ENCODE peak calls at places on chromosomes 4 and X, in ten cellular contexts. One of them, this sample, is unnamed.
A peak's percentile ranks its signal among the peaks of the same experiment; 100 is the strongest.

GRCh38 chrX:84240848-84241565 is 53.0 kb upstream of the RPS6KA6 start:
- DNase-seq in HFF-Myc: no peak
- DNase-seq in CD8-positive, alpha-beta T cell: no peak
- DNase-seq in brain microvascular endothelial cell: no peak
- DNase-seq in H1: no peak
- DNase-seq in choroid plexus epithelial cell: peak; percentile 10
- DNase-seq in left ventricle myocardium inferior: no peak
- DNase-seq in upper lobe of left lung: no peak
- DNase-seq in fibroblast of lung: peak; percentile 5
- DNase-seq in GM12878: no peak
- DNase-seq in this sample: no peak

GRCh38 chrX:21926527-21927278 is 13.8 kb upstream of the SMS start:
- DNase-seq in HFF-Myc: peak; percentile 78
- DNase-seq in CD8-positive, alpha-beta T cell: no peak
- DNase-seq in brain microvascular endothelial cell: peak; percentile 90
- DNase-seq in H1: no peak
- DNase-seq in choroid plexus epithelial cell: peak; percentile 95
- DNase-seq in left ventricle myocardium inferior: no peak
- DNase-seq in upper lobe of left lung: no peak
- DNase-seq in fibroblast of lung: peak; percentile 96
- DNase-seq in GM12878: no peak
- DNase-seq in this sample: peak; percentile 84

GRCh38 chrX:16208601-16209000 is 41.3 kb downstream of the MAGEB17 start:
- DNase-seq in HFF-Myc: no peak
- DNase-seq in CD8-positive, alpha-beta T cell: no peak
- DNase-seq in brain microvascular endothelial cell: no peak
- DNase-seq in H1: no peak
- DNase-seq in choroid plexus epithelial cell: no peak
- DNase-seq in left ventricle myocardium inferior: no peak
- DNase-seq in upper lobe of left lung: no peak
- DNase-seq in fibroblast of lung: no peak
- DNase-seq in GM12878: no peak
- DNase-seq in this sample: no peak

GRCh38 chrX:129641941-129642340 is 12.8 kb downstream of the APLN start:
- DNase-seq in HFF-Myc: no peak
- DNase-seq in CD8-positive, alpha-beta T cell: no peak
- DNase-seq in brain microvascular endothelial cell: peak; percentile 35
- DNase-seq in H1: no peak
- DNase-seq in choroid plexus epithelial cell: peak; percentile 36
- DNase-seq in left ventricle myocardium inferior: no peak
- DNase-seq in upper lobe of left lung: no peak
- DNase-seq in fibroblast of lung: peak; percentile 49
- DNase-seq in GM12878: no peak
- DNase-seq in this sample: peak; percentile 28

GRCh38 chr4:41009411-41009810 is 204.9 kb downstream of the APBB2 start:
- DNase-seq in HFF-Myc: no peak
- DNase-seq in CD8-positive, alpha-beta T cell: no peak
- DNase-seq in brain microvascular endothelial cell: no peak
- DNase-seq in H1: no peak
- DNase-seq in choroid plexus epithelial cell: peak; percentile 68
- DNase-seq in left ventricle myocardium inferior: no peak
- DNase-seq in upper lobe of left lung: no peak
- DNase-seq in fibroblast of lung: peak; percentile 64
- DNase-seq in GM12878: no peak
- DNase-seq in this sample: peak; percentile 63

GRCh38 chr4:44583393-44583792 is 68.0 kb downstream of the YIPF7 start:
- DNase-seq in HFF-Myc: no peak
- DNase-seq in CD8-positive, alpha-beta T cell: no peak
- DNase-seq in brain microvascular endothelial cell: no peak
- DNase-seq in H1: peak; percentile 45
- DNase-seq in choroid plexus epithelial cell: no peak
- DNase-seq in left ventricle myocardium inferior: no peak
- DNase-seq in upper lobe of left lung: no peak
- DNase-seq in fibroblast of lung: no peak
- DNase-seq in GM12878: no peak
- DNase-seq in this sample: no peak

GRCh38 chrX:1401611-1402430 is 9.9 kb upstream of the SLC25A6 start:
- DNase-seq in HFF-Myc: no peak
- DNase-seq in CD8-positive, alpha-beta T cell: no peak
- DNase-seq in brain microvascular endothelial cell: no peak
- DNase-seq in H1: no peak
- DNase-seq in choroid plexus epithelial cell: no peak
- DNase-seq in left ventricle myocardium inferior: peak; percentile 12
- DNase-seq in upper lobe of left lung: no peak
- DNase-seq in fibroblast of lung: no peak
- DNase-seq in GM12878: no peak
- DNase-seq in this sample: no peak

GRCh38 chr4:37244583-37245390 is at the start of gene NWD2:
- DNase-seq in HFF-Myc: no peak
- DNase-seq in CD8-positive, alpha-beta T cell: no peak
- DNase-seq in brain microvascular endothelial cell: no peak
- DNase-seq in H1: peak; percentile 78
- DNase-seq in choroid plexus epithelial cell: peak; percentile 6
- DNase-seq in left ventricle myocardium inferior: no peak
- DNase-seq in upper lobe of left lung: no peak
- DNase-seq in fibroblast of lung: no peak
- DNase-seq in GM12878: no peak
- DNase-seq in this sample: no peak

GRCh38 chrX:75746891-75747639 is 38.0 kb downstream of the MAGEE2 start:
- DNase-seq in HFF-Myc: no peak
- DNase-seq in CD8-positive, alpha-beta T cell: no peak
- DNase-seq in brain microvascular endothelial cell: peak; percentile 1
- DNase-seq in H1: peak; percentile 45
- DNase-seq in choroid plexus epithelial cell: peak; percentile 20
- DNase-seq in left ventricle myocardium inferior: peak; percentile 42
- DNase-seq in upper lobe of left lung: peak; percentile 25
- DNase-seq in fibroblast of lung: peak; percentile 0
- DNase-seq in GM12878: no peak
- DNase-seq in this sample: peak; percentile 37

GRCh38 chrX:24245201-24245600 is 68.7 kb downstream of the SUPT20HL2 start:
- DNase-seq in HFF-Myc: no peak
- DNase-seq in CD8-positive, alpha-beta T cell: no peak
- DNase-seq in brain microvascular endothelial cell: no peak
- DNase-seq in H1: no peak
- DNase-seq in choroid plexus epithelial cell: peak; percentile 24
- DNase-seq in left ventricle myocardium inferior: no peak
- DNase-seq in upper lobe of left lung: no peak
- DNase-seq in fibroblast of lung: peak; percentile 47
- DNase-seq in GM12878: no peak
- DNase-seq in this sample: peak; percentile 32

GRCh38 chr4:8285143-8285975 is 15.8 kb downstream of the HTRA3 start:
- DNase-seq in HFF-Myc: no peak
- DNase-seq in CD8-positive, alpha-beta T cell: no peak
- DNase-seq in brain microvascular endothelial cell: no peak
- DNase-seq in H1: no peak
- DNase-seq in choroid plexus epithelial cell: no peak
- DNase-seq in left ventricle myocardium inferior: peak; percentile 34
- DNase-seq in upper lobe of left lung: no peak
- DNase-seq in fibroblast of lung: no peak
- DNase-seq in GM12878: no peak
- DNase-seq in this sample: no peak

DNA sequence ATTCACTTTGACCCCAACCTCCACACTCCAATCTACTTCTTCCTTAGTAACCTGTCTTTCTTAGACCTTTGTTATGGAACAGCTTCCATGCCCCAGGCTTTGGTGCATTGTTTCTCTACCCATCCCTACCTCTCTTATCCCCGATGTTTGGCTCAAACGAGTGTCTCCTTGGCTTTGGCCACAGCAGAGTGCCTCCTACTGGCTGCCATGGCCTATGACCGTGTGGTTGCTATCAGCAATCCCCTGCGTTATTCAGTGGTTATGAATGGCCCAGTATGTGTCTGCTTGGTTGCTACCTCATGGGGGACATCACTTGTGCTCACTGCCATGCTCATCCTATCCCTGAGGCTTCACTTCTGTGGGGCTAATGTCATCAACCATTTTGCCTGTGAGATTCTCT is 344 bp downstream of the OR13H1 start:
- DNase-seq in HFF-Myc: no peak
- DNase-seq in CD8-positive, alpha-beta T cell: no peak
- DNase-seq in brain microvascular endothelial cell: no peak
- DNase-seq in H1: no peak
- DNase-seq in choroid plexus epithelial cell: no peak
- DNase-seq in left ventricle myocardium inferior: no peak
- DNase-seq in upper lobe of left lung: no peak
- DNase-seq in fibroblast of lung: no peak
- DNase-seq in GM12878: no peak
- DNase-seq in this sample: no peak
- TF ChIP-seq CTCF in HFF-Myc: no peak
- TF ChIP-seq CTCF in CD8-positive, alpha-beta T cell: no peak
- TF ChIP-seq CTCF in brain microvascular endothelial cell: no peak
- TF ChIP-seq CTCF in H1: no peak
- TF ChIP-seq CTCF in choroid plexus epithelial cell: no peak
- TF ChIP-seq CTCF in left ventricle myocardium inferior: no peak
- TF ChIP-seq CTCF in upper lobe of left lung: no peak
- TF ChIP-seq CTCF in fibroblast of lung: no peak
- TF ChIP-seq CTCF in GM12878: no peak
- TF ChIP-seq CTCF in this sample: no peak

GRCh38 chr4:118749347-118749988 is 64.3 kb downstream of the METTL14 start:
- DNase-seq in HFF-Myc: no peak
- DNase-seq in CD8-positive, alpha-beta T cell: no peak
- DNase-seq in brain microvascular endothelial cell: no peak
- DNase-seq in H1: no peak
- DNase-seq in choroid plexus epithelial cell: no peak
- DNase-seq in left ventricle myocardium inferior: no peak
- DNase-seq in upper lobe of left lung: no peak
- DNase-seq in fibroblast of lung: no peak
- DNase-seq in GM12878: no peak
- DNase-seq in this sample: no peak
- H3K4me3 ChIP-seq in HFF-Myc: no peak overlapping the region
- H3K4me3 ChIP-seq in CD8-positive, alpha-beta T cell: no peak overlapping the region
- H3K4me3 ChIP-seq in brain microvascular endothelial cell: no peak overlapping the region
- H3K4me3 ChIP-seq in H1: no peak overlapping the region
- H3K4me3 ChIP-seq in choroid plexus epithelial cell: no peak overlapping the region
- H3K4me3 ChIP-seq in left ventricle myocardium inferior: peak overlapping the region; percentile 18
- H3K4me3 ChIP-seq in upper lobe of left lung: no peak overlapping the region
- H3K4me3 ChIP-seq in fibroblast of lung: no peak overlapping the region
- H3K4me3 ChIP-seq in GM12878: no peak overlapping the region
- H3K4me3 ChIP-seq in this sample: no peak overlapping the region

DNA sequence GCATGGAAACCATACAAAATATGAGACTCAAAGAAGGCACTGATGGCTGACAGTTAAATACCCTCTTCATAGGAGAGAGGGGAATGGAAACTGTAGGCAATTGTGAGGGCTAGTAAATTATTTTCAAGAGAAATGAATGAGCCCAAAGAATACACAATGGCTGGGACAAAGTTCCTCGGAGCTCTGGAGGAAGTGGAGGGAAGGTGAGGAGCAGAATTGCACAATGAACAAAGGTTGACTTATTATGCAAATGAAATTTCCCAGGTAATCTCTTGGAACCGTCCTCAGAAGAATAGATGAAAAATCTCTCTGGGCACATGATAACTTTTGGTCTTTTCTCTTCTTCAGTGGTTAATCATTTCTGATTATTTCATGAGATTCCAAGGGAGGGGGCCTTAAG is 202.6 kb upstream of the VCX start:
- DNase-seq in HFF-Myc: no peak
- DNase-seq in CD8-positive, alpha-beta T cell: no peak
- DNase-seq in brain microvascular endothelial cell: no peak
- DNase-seq in H1: no peak
- DNase-seq in choroid plexus epithelial cell: no peak
- DNase-seq in left ventricle myocardium inferior: no peak
- DNase-seq in upper lobe of left lung: no peak
- DNase-seq in fibroblast of lung: no peak
- DNase-seq in GM12878: no peak
- DNase-seq in this sample: no peak
- TF ChIP-seq CTCF in HFF-Myc: no peak
- TF ChIP-seq CTCF in CD8-positive, alpha-beta T cell: no peak
- TF ChIP-seq CTCF in brain microvascular endothelial cell: no peak
- TF ChIP-seq CTCF in H1: no peak
- TF ChIP-seq CTCF in choroid plexus epithelial cell: no peak
- TF ChIP-seq CTCF in left ventricle myocardium inferior: no peak
- TF ChIP-seq CTCF in upper lobe of left lung: no peak
- TF ChIP-seq CTCF in fibroblast of lung: no peak
- TF ChIP-seq CTCF in GM12878: no peak
- TF ChIP-seq CTCF in this sample: no peak

GRCh38 chr4:16195209-16195608 is 31.1 kb downstream of the TAPT1 start:
- DNase-seq in HFF-Myc: no peak
- DNase-seq in CD8-positive, alpha-beta T cell: no peak
- DNase-seq in brain microvascular endothelial cell: no peak
- DNase-seq in H1: no peak
- DNase-seq in choroid plexus epithelial cell: no peak
- DNase-seq in left ventricle myocardium inferior: no peak
- DNase-seq in upper lobe of left lung: no peak
- DNase-seq in fibroblast of lung: no peak
- DNase-seq in GM12878: no peak
- DNase-seq in this sample: no peak

GRCh38 chr4:16198271-16198670 is 28.0 kb downstream of the TAPT1 start:
- DNase-seq in HFF-Myc: no peak
- DNase-seq in CD8-positive, alpha-beta T cell: no peak
- DNase-seq in brain microvascular endothelial cell: no peak
- DNase-seq in H1: no peak
- DNase-seq in choroid plexus epithelial cell: no peak
- DNase-seq in left ventricle myocardium inferior: no peak
- DNase-seq in upper lobe of left lung: no peak
- DNase-seq in fibroblast of lung: no peak
- DNase-seq in GM12878: no peak
- DNase-seq in this sample: no peak

GRCh38 chr4:16199132-16199531 is 27.1 kb downstream of the TAPT1 start:
- DNase-seq in HFF-Myc: no peak
- DNase-seq in CD8-positive, alpha-beta T cell: no peak
- DNase-seq in brain microvascular endothelial cell: no peak
- DNase-seq in H1: no peak
- DNase-seq in choroid plexus epithelial cell: peak; percentile 67
- DNase-seq in left ventricle myocardium inferior: no peak
- DNase-seq in upper lobe of left lung: no peak
- DNase-seq in fibroblast of lung: peak; percentile 56
- DNase-seq in GM12878: no peak
- DNase-seq in this sample: peak; percentile 39

GRCh38 chr4:16197842-16198241 is 28.4 kb downstream of the TAPT1 start:
- DNase-seq in HFF-Myc: no peak
- DNase-seq in CD8-positive, alpha-beta T cell: no peak
- DNase-seq in brain microvascular endothelial cell: no peak
- DNase-seq in H1: no peak
- DNase-seq in choroid plexus epithelial cell: no peak
- DNase-seq in left ventricle myocardium inferior: no peak
- DNase-seq in upper lobe of left lung: no peak
- DNase-seq in fibroblast of lung: no peak
- DNase-seq in GM12878: no peak
- DNase-seq in this sample: no peak

GRCh38 chr4:16196482-16197393 is 29.5 kb downstream of the TAPT1 start:
- DNase-seq in HFF-Myc: peak; percentile 30
- DNase-seq in CD8-positive, alpha-beta T cell: no peak
- DNase-seq in brain microvascular endothelial cell: peak; percentile 63
- DNase-seq in H1: no peak
- DNase-seq in choroid plexus epithelial cell: peak; percentile 86
- DNase-seq in left ventricle myocardium inferior: no peak
- DNase-seq in upper lobe of left lung: no peak
- DNase-seq in fibroblast of lung: peak; percentile 74
- DNase-seq in GM12878: peak; percentile 21
- DNase-seq in this sample: peak; percentile 28
- H3K4me3 ChIP-seq in HFF-Myc: no peak overlapping the region
- H3K4me3 ChIP-seq in CD8-positive, alpha-beta T cell: no peak overlapping the region
- H3K4me3 ChIP-seq in brain microvascular endothelial cell: peak overlapping the region; percentile 27
- H3K4me3 ChIP-seq in H1: no peak overlapping the region
- H3K4me3 ChIP-seq in choroid plexus epithelial cell: peak overlapping the region; percentile 48
- H3K4me3 ChIP-seq in left ventricle myocardium inferior: peak overlapping the region; percentile 46
- H3K4me3 ChIP-seq in upper lobe of left lung: no peak overlapping the region
- H3K4me3 ChIP-seq in fibroblast of lung: peak overlapping the region; percentile 22
- H3K4me3 ChIP-seq in GM12878: no peak overlapping the region
- H3K4me3 ChIP-seq in this sample: no peak overlapping the region

This sample was measured in foreskin fibroblast.